ENCODE peak calls at places on chromosomes 4 and X, in eight cellular contexts. T is Calu3, E is activated T-cell treated with anti-CD3 and anti-CD28 coated beads for 4 hours, G is NCI-H1092, B is NCI-H510A treated with DMSO at 0.1 percent for 48 hours, J is pons, N is foreskin fibroblast, I is GM03348. C is an unnamed sample.

GRCh38 chrX:31499120-31499519 is 427.3 kb upstream of the FTHL17 start:
- DNase-seq in G (no peak), J (no peak), T (peak), N (no peak), B (no peak), I (peak), E (no peak), C (no peak)

GRCh38 chr4:64584125-64584524 is 174.9 kb upstream of the TECRL start:
- DNase-seq in B (no peak), E (no peak), I (no peak), N (no peak), J (no peak), T (no peak), G (no peak), C (no peak)

GRCh38 chr4:150032541-150032940 is 45.7 kb upstream of the DCLK2 start:
- DNase-seq in N (no peak), I (no peak), E (no peak), B (no peak), T (no peak), J (no peak), G (no peak), C (no peak)

GRCh38 chrX:47523297-47523696 is 37.7 kb upstream of the ARAF start:
- DNase-seq in B (peak), E (peak), T (peak), I (peak), J (peak), G (peak), N (no peak), C (peak)

GRCh38 chr4:139786494-139787354 is 121.1 kb downstream of the MGST2 start:
- DNase-seq in T (peak), I (no peak), G (no peak), E (no peak), B (no peak), J (no peak), N (no peak), C (no peak)

GRCh38 chr4:112519689-112520597 is 4.0 kb upstream of the NEUROG2 start:
- DNase-seq in I (no peak), T (no peak), J (no peak), E (no peak), N (no peak), B (no peak), G (no peak), C (no peak)

GRCh38 chrX:130728208-130728607 is 174.8 kb downstream of the ENOX2 start:
- DNase-seq in I (peak), G (no peak), E (no peak), J (no peak), T (no peak), B (no peak), N (peak), C (peak)

GRCh38 chr4:140893939-140894338 is 137.8 kb upstream of the TBC1D9 start:
- DNase-seq in N (peak), I (peak), G (no peak), T (no peak), J (no peak), B (no peak), E (no peak), C (no peak)

GRCh38 chr4:19832388-19832787 is 419.3 kb upstream of the SLIT2 start:
- DNase-seq in B (no peak), J (no peak), E (no peak), G (no peak), T (no peak), N (peak), I (peak), C (no peak)

GRCh38 chr4:148982200-148982599 is 540.0 kb upstream of the NR3C2 start:
- DNase-seq in J (no peak), N (no peak), I (no peak), G (no peak), T (no peak), B (no peak), E (no peak), C (no peak)

GRCh38 chr4:27442146-27442545 is 581.5 kb downstream of the STIM2 start:
- DNase-seq in I (no peak), B (no peak), T (no peak), J (no peak), G (no peak), N (no peak), E (no peak), C (no peak)

GRCh38 chr4:86967061-86967460 is 32.2 kb downstream of the AFF1 start:
- DNase-seq in J (no peak), I (no peak), B (no peak), E (no peak), T (no peak), N (no peak), G (no peak), C (no peak)

GRCh38 chrX:6383488-6383887 is 151.4 kb downstream of the VCX3A start:
- DNase-seq in E (no peak), J (no peak), I (no peak), B (no peak), N (no peak), T (no peak), G (no peak), C (no peak)

GRCh38 chr4:148444296-148445070 is 2.3 kb upstream of the NR3C2 start:
- DNase-seq in I (peak), E (peak), T (peak), G (no peak), B (no peak), J (no peak), N (no peak), C (peak)

GRCh38 chr4:98648602-98649001 is 9.8 kb downstream of the TSPAN5 start:
- DNase-seq in N (peak), G (no peak), E (no peak), I (no peak), J (no peak), T (no peak), B (no peak), C (no peak)

GRCh38 chr4:163556169-163556568 is 61.7 kb downstream of the TMA16 start:
- DNase-seq in T (no peak), N (no peak), E (no peak), G (no peak), B (peak), J (peak), I (no peak), C (no peak)

C was measured in PC-9.